ENCODE peak calls at places on chromosomes 3 and 15, in eight cellular contexts. One of them, this sample, is unnamed.

GRCh38 chr3:58079773-58080172 is 71.6 kb downstream of the FLNB start:
- DNase-seq in stimulated activated CD8-positive, alpha-beta memory T cell treated with anti-CD3 and anti-CD28 coated beads, Interleukin-4, amount 100 ng/mL, for 1 hour: no peak
- DNase-seq in fibroblast of lung: no peak
- DNase-seq in thoracic aorta: no peak
- DNase-seq in NCI-H1105 treated with DMSO at 0.1 percent for 48 hours: no peak
- DNase-seq in mesenchymal stem cell: no peak
- DNase-seq in Daoy: peak; percentile 51
- DNase-seq in cardiac fibroblast: no peak
- DNase-seq in this sample: no peak

GRCh38 chr15:101288905-101289513 is 6.0 kb downstream of the SNRPA1 start:
- DNase-seq in stimulated activated CD8-positive, alpha-beta memory T cell treated with anti-CD3 and anti-CD28 coated beads, Interleukin-4, amount 100 ng/mL, for 1 hour: no peak
- DNase-seq in fibroblast of lung: peak; percentile 66
- DNase-seq in thoracic aorta: no peak
- DNase-seq in NCI-H1105 treated with DMSO at 0.1 percent for 48 hours: peak; percentile 47
- DNase-seq in mesenchymal stem cell: peak; percentile 71
- DNase-seq in Daoy: no peak
- DNase-seq in cardiac fibroblast: peak; percentile 71
- DNase-seq in this sample: no peak

GRCh38 chr3:66075281-66075680 is 36.6 kb upstream of the MAGI1 start:
- DNase-seq in stimulated activated CD8-positive, alpha-beta memory T cell treated with anti-CD3 and anti-CD28 coated beads, Interleukin-4, amount 100 ng/mL, for 1 hour: no peak
- DNase-seq in fibroblast of lung: peak; percentile 57
- DNase-seq in thoracic aorta: no peak
- DNase-seq in NCI-H1105 treated with DMSO at 0.1 percent for 48 hours: no peak
- DNase-seq in mesenchymal stem cell: no peak
- DNase-seq in Daoy: peak; percentile 60
- DNase-seq in cardiac fibroblast: peak; percentile 32
- DNase-seq in this sample: no peak

GRCh38 chr15:67865766-67866165 is 25.9 kb upstream of the RNU6-1 start:
- DNase-seq in stimulated activated CD8-positive, alpha-beta memory T cell treated with anti-CD3 and anti-CD28 coated beads, Interleukin-4, amount 100 ng/mL, for 1 hour: no peak
- DNase-seq in fibroblast of lung: no peak
- DNase-seq in thoracic aorta: no peak
- DNase-seq in NCI-H1105 treated with DMSO at 0.1 percent for 48 hours: no peak
- DNase-seq in mesenchymal stem cell: no peak
- DNase-seq in Daoy: no peak
- DNase-seq in cardiac fibroblast: no peak
- DNase-seq in this sample: no peak

GRCh38 chr3:115659861-115660260 is 36.6 kb downstream of the GAP43 start:
- DNase-seq in stimulated activated CD8-positive, alpha-beta memory T cell treated with anti-CD3 and anti-CD28 coated beads, Interleukin-4, amount 100 ng/mL, for 1 hour: no peak
- DNase-seq in fibroblast of lung: peak; percentile 30
- DNase-seq in thoracic aorta: no peak
- DNase-seq in NCI-H1105 treated with DMSO at 0.1 percent for 48 hours: no peak
- DNase-seq in mesenchymal stem cell: peak; percentile 29
- DNase-seq in Daoy: no peak
- DNase-seq in cardiac fibroblast: no peak
- DNase-seq in this sample: no peak

GRCh38 chr3:27544372-27544865 is 60.2 kb upstream of the SLC4A7 start:
- DNase-seq in stimulated activated CD8-positive, alpha-beta memory T cell treated with anti-CD3 and anti-CD28 coated beads, Interleukin-4, amount 100 ng/mL, for 1 hour: no peak
- DNase-seq in fibroblast of lung: peak; percentile 77
- DNase-seq in thoracic aorta: no peak
- DNase-seq in NCI-H1105 treated with DMSO at 0.1 percent for 48 hours: no peak
- DNase-seq in mesenchymal stem cell: peak; percentile 25
- DNase-seq in Daoy: no peak
- DNase-seq in cardiac fibroblast: peak; percentile 82
- DNase-seq in this sample: no peak

GRCh38 chr3:72011495-72011894 is 226.5 kb upstream of the PROK2 start:
- DNase-seq in stimulated activated CD8-positive, alpha-beta memory T cell treated with anti-CD3 and anti-CD28 coated beads, Interleukin-4, amount 100 ng/mL, for 1 hour: no peak
- DNase-seq in fibroblast of lung: no peak
- DNase-seq in thoracic aorta: no peak
- DNase-seq in NCI-H1105 treated with DMSO at 0.1 percent for 48 hours: no peak
- DNase-seq in mesenchymal stem cell: no peak
- DNase-seq in Daoy: no peak
- DNase-seq in cardiac fibroblast: peak; percentile 71
- DNase-seq in this sample: peak; percentile 37

GRCh38 chr3:120506828-120507774 is 56.3 kb upstream of the FSTL1 start:
- DNase-seq in stimulated activated CD8-positive, alpha-beta memory T cell treated with anti-CD3 and anti-CD28 coated beads, Interleukin-4, amount 100 ng/mL, for 1 hour: no peak
- DNase-seq in fibroblast of lung: peak; percentile 63
- DNase-seq in thoracic aorta: no peak
- DNase-seq in NCI-H1105 treated with DMSO at 0.1 percent for 48 hours: peak; percentile 51
- DNase-seq in mesenchymal stem cell: peak; percentile 54
- DNase-seq in Daoy: peak; percentile 60
- DNase-seq in cardiac fibroblast: peak; percentile 73
- DNase-seq in this sample: peak; percentile 39

GRCh38 chr3:159187232-159187631 is 385.4 kb downstream of the MFSD1 start:
- DNase-seq in stimulated activated CD8-positive, alpha-beta memory T cell treated with anti-CD3 and anti-CD28 coated beads, Interleukin-4, amount 100 ng/mL, for 1 hour: no peak
- DNase-seq in fibroblast of lung: peak; percentile 2
- DNase-seq in thoracic aorta: no peak
- DNase-seq in NCI-H1105 treated with DMSO at 0.1 percent for 48 hours: no peak
- DNase-seq in mesenchymal stem cell: no peak
- DNase-seq in Daoy: no peak
- DNase-seq in cardiac fibroblast: peak; percentile 43
- DNase-seq in this sample: no peak

GRCh38 chr3:194365526-194365925 is 4.0 kb downstream of the LRRC15 start:
- DNase-seq in stimulated activated CD8-positive, alpha-beta memory T cell treated with anti-CD3 and anti-CD28 coated beads, Interleukin-4, amount 100 ng/mL, for 1 hour: no peak
- DNase-seq in fibroblast of lung: no peak
- DNase-seq in thoracic aorta: no peak
- DNase-seq in NCI-H1105 treated with DMSO at 0.1 percent for 48 hours: no peak
- DNase-seq in mesenchymal stem cell: no peak
- DNase-seq in Daoy: no peak
- DNase-seq in cardiac fibroblast: no peak
- DNase-seq in this sample: no peak